ENCODE peak calls at places on chromosomes 5 and 9, in four cellular contexts. D is naive thymus-derived CD4-positive, alpha-beta T cell; C is psoas muscle; T is uterus. F is an unnamed sample.
A peak's percentile ranks its signal among the peaks of the same experiment; 100 is the strongest.

GRCh38 chr5:14471557-14471956 is 110.0 kb upstream of the OTULINL start:
- DNase-seq in D (no peak), C (no peak), T (no peak), F (no peak)

GRCh38 chr9:136939996-136940525 is 4.5 kb downstream of the FBXW5 start:
- DNase-seq in D (no peak), C (peak; percentile 94), T (no peak), F (no peak)

GRCh38 chr5:2176581-2176980 is 293.9 kb upstream of the IRX4 start:
- DNase-seq in D (no peak), C (no peak), T (no peak), F (no peak)

GRCh38 chr5:672329-673139 is 20.6 kb downstream of the TPPP start:
- DNase-seq in D (no peak), C (peak; percentile 75), T (peak; percentile 78), F (peak; percentile 87)

GRCh38 chr5:10172242-10172641 is 77.4 kb downstream of the ATPSCKMT start:
- DNase-seq in D (no peak), C (no peak), T (no peak), F (no peak)

GRCh38 chr9:133897675-133898074 is 94.4 kb downstream of the VAV2 start:
- DNase-seq in D (no peak), C (no peak), T (no peak), F (no peak)

GRCh38 chr9:113468716-113469448 is 5.4 kb downstream of the RGS3 start:
- DNase-seq in D (no peak), C (peak; percentile 66), T (no peak), F (no peak)

GRCh38 chr5:168324864-168325615 is 33.6 kb downstream of the WWC1 start:
- DNase-seq in D (no peak), C (no peak), T (no peak), F (no peak)

GRCh38 chr5:129460951-129461815 is 1.1 kb downstream of the ADAMTS19 start:
- DNase-seq in D (peak; percentile 20), C (peak; percentile 54), T (peak; percentile 72), F (peak; percentile 16)

GRCh38 chr9:134585021-134585561 is 56.5 kb upstream of the COL5A1 start:
- DNase-seq in D (no peak), C (no peak), T (peak; percentile 10), F (no peak)

GRCh38 chr5:134846641-134846960 is 833 bp downstream of the C5orf24 start:
- DNase-seq in D (no peak), C (no peak), T (no peak), F (peak; percentile 29)

GRCh38 chr5:142896325-142897007 is 126.3 kb downstream of the ARHGAP26 start:
- DNase-seq in D (no peak), C (no peak), T (no peak), F (no peak)

GRCh38 chr9:28714175-28714574 is 1140.9 kb upstream of the C9orf72 start:
- DNase-seq in D (no peak), C (no peak), T (no peak), F (no peak)

GRCh38 chr9:127255692-127256091 is 8.9 kb upstream of the GARNL3 start:
- DNase-seq in D (no peak), C (no peak), T (no peak), F (no peak)

GRCh38 chr5:29262683-29263082 is 1930.8 kb upstream of the CDH6 start:
- DNase-seq in D (no peak), C (no peak), T (no peak), F (peak; percentile 59)

GRCh38 chr5:159765034-159765433 is 151.2 kb upstream of the ADRA1B start:
- DNase-seq in D (no peak), C (no peak), T (no peak), F (no peak)

GRCh38 chr9:35611230-35611797 is 6.3 kb downstream of the TESK1 start:
- DNase-seq in D (no peak), C (peak; percentile 64), T (peak; percentile 50), F (peak; percentile 38)

GRCh38 chr5:36090033-36090432 is 23.4 kb upstream of the UGT3A2 start:
- DNase-seq in D (no peak), C (no peak), T (no peak), F (peak; percentile 5)

GRCh38 chr5:171306785-171307591 is 2.1 kb upstream of the TLX3 start:
- DNase-seq in D (no peak), C (no peak), T (no peak), F (no peak)

GRCh38 chr9:21958833-21959232 is 35.4 kb downstream of the CDKN2A start:
- DNase-seq in D (no peak), C (no peak), T (no peak), F (no peak)

GRCh38 chr5:57302164-57302563 is 128.3 kb downstream of the GPBP1 start:
- DNase-seq in D (no peak), C (no peak), T (no peak), F (peak; percentile 71)

GRCh38 chr5:150516011-150516410 is 8.1 kb downstream of the NDST1 start:
- DNase-seq in D (no peak), C (peak; percentile 48), T (no peak), F (peak; percentile 44)

GRCh38 chr5:113678924-113679575 is 165.6 kb downstream of the YTHDC2 start:
- DNase-seq in D (peak; percentile 22), C (no peak), T (no peak), F (peak; percentile 39)

GRCh38 chr9:110058304-110058953 is 149.5 kb downstream of the C9orf152 start:
- DNase-seq in D (peak; percentile 48), C (no peak), T (no peak), F (peak; percentile 52)

DNA sequence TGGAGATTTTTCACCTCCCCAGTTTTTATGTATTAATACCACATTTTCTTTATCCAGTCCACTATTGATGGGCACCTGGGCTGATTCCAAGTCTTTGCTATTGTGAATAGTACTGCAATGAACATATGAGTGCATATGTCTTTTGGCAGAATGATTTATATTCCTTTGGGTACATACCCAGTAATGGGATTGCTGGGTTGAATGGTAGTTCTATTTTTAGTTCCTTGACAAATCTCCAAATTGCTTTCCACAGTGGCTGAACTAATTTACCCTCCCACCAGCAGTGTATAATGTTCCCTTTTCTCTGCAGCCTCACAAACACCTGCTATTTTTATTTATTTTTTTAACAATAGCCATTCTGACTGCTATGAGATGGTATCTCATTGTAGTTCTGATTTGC is 340.2 kb downstream of the ADAMTS6 start:
- DNase-seq in D (no peak), C (no peak), T (no peak), F (no peak)
- H3K4me3 ChIP-seq in D (no peak overlapping the region), C (no peak overlapping the region), T (no peak overlapping the region), F (no peak overlapping the region)

GRCh38 chr5:139644001-139644456 is 4.1 kb upstream of the CXXC5 start:
- DNase-seq in D (no peak), C (peak; percentile 40), T (no peak), F (no peak)
- H3K4me3 ChIP-seq in D (no peak overlapping the region), C (no peak overlapping the region), T (no peak overlapping the region), F (no peak overlapping the region)

GRCh38 chr9:107650321-107650720 is 160.8 kb upstream of the KLF4 start:
- DNase-seq in D (no peak), C (no peak), T (no peak), F (peak; percentile 78)

GRCh38 chr9:107644774-107645463 is 155.3 kb upstream of the KLF4 start:
- DNase-seq in D (no peak), C (peak; percentile 74), T (no peak), F (no peak)

GRCh38 chr9:107648153-107648716 is 158.7 kb upstream of the KLF4 start:
- DNase-seq in D (no peak), C (no peak), T (no peak), F (peak; percentile 48)

GRCh38 chr9:107647611-107648010 is 158.0 kb upstream of the KLF4 start:
- DNase-seq in D (no peak), C (no peak), T (no peak), F (no peak)

DNA sequence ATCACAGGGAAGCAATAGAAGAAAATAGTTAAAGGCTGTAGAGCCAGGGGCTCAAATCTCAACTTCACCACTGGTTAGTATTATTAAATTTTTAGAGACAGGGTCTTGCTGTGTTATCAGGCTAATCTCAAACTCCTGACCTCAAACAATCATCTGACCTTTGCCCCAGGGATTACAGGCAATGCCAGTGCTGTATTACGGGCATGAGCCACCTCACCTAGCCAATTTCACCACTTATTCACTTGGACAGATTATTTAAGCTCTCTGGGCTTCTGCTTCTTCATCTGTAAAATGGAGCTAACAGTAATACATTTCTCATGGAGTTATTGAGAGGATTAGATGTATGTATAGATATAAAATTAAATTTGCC is 155.9 kb upstream of the KLF4 start:
- DNase-seq in D (no peak), C (no peak), T (no peak), F (no peak)
- H3K4me3 ChIP-seq in D (no peak overlapping the region), C (no peak overlapping the region), T (no peak overlapping the region), F (no peak overlapping the region)

GRCh38 chr5:82405618-82406199 is 127.6 kb upstream of the RPS23 start:
- DNase-seq in D (no peak), C (no peak), T (no peak), F (peak; percentile 99)

GRCh38 chr5:82405166-82405565 is 127.0 kb upstream of the RPS23 start:
- DNase-seq in D (no peak), C (no peak), T (no peak), F (peak; percentile 88)

GRCh38 chr5:82408033-82408432 is 129.9 kb upstream of the RPS23 start:
- DNase-seq in D (no peak), C (no peak), T (no peak), F (no peak)

GRCh38 chr5:82404382-82404945 is 126.3 kb upstream of the RPS23 start:
- DNase-seq in D (no peak), C (no peak), T (no peak), F (peak; percentile 23)

DNA sequence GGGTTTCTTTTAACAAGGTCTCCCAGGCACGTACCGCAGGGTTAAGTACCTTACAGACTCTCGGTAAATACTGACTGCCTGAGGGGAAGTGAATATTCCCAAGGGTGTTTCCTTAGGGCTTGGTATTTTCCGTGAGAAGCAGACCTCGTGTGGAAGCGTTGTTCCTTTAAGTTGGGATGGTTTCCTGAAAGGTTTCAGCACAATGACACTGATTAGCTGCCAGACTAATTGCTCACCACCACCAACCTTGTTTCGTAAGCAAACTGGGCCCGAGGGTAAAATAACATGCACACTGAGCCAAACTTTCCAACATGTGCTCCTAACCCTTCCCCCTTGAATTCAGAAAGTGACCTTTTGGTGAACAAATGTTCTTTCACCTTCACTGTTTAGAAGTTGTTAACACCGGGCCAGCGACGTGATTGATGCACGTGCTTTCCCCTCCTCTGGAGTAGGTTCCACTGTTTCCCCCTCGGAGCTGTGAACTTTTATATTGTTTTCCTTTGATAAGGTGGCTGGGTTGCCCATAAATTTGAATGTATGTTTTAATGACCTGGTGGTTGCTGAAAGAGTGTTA is 128.1 kb upstream of the RPS23 start:
- DNase-seq in D (no peak), C (no peak), T (no peak), F (peak; percentile 91)
- H3K4me3 ChIP-seq in D (no peak overlapping the region), C (no peak overlapping the region), T (no peak overlapping the region), F (no peak overlapping the region)

DNA sequence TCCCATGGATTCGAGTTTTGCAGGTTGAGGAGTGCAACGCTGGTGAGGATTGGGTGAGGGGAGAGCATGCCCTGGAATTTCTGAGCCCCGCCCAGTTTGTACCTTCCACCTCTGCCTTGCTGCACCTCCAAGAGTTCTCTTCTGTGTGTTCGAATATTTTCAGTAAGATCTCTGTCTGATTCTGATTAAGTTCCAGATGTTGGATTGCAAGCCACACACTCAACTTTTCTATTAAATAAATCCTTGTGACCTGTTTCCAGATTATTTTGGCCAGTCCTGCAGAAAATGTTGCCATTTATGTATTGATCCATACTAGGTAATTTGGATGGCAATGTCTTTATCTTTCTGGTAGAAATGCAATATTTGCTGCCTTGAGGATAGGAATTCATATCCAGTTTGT is 54.1 kb downstream of the IL31RA start:
- DNase-seq in D (no peak), C (no peak), T (no peak), F (no peak)
- H3K4me3 ChIP-seq in D (no peak overlapping the region), C (no peak overlapping the region), T (no peak overlapping the region), F (no peak overlapping the region)

F was measured in astrocyte of the spinal cord.